ENCODE peak calls at places on chromosomes 3 and 15, in five cellular contexts. K is T follicular helper cell; T is NCI-H345; A is effector memory CD4-positive, alpha-beta T cell; W is A549. M is an unnamed sample.

GRCh38 chr3:29169456-29169855 is 111.4 kb upstream of the RBMS3 start:
- DNase-seq in K (no peak), T (no peak), A (no peak), W (no peak), M (no peak)

GRCh38 chr3:14141144-14141543 is 16.3 kb downstream of the TMEM43 start:
- DNase-seq in K (no peak), T (no peak), A (no peak), W (no peak), M (no peak)

GRCh38 chr15:74635228-74635627 is 19.6 kb downstream of the CLK3 start:
- DNase-seq in K (peak), T (peak), A (peak), W (peak), M (peak)

GRCh38 chr3:150180349-150180748 is 209.7 kb upstream of the PFN2 start:
- DNase-seq in K (no peak), T (no peak), A (no peak), W (no peak), M (no peak)

GRCh38 chr15:76190767-76191538 is 120.3 kb downstream of the ETFA start:
- DNase-seq in K (peak), T (peak), A (peak), W (peak), M (peak)

GRCh38 chr3:59326246-59327024 is 276.6 kb upstream of the CFAP20DC start:
- DNase-seq in K (no peak), T (no peak), A (no peak), W (no peak), M (no peak)

GRCh38 chr3:99659032-99659431 is 20.6 kb downstream of the COL8A1 start:
- DNase-seq in K (no peak), T (no peak), A (no peak), W (no peak), M (peak)

GRCh38 chr15:76338555-76339301 is 2.2 kb downstream of the ISL2 start:
- DNase-seq in K (no peak), T (no peak), A (no peak), W (no peak), M (no peak)

GRCh38 chr3:154971341-154971740 is 108.8 kb upstream of the MME start:
- DNase-seq in K (no peak), T (no peak), A (no peak), W (no peak), M (no peak)

GRCh38 chr3:63364909-63365308 is 86.8 kb downstream of the SYNPR start:
- DNase-seq in K (no peak), T (no peak), A (no peak), W (no peak), M (no peak)

GRCh38 chr15:71761649-71762048 is 48.7 kb upstream of the NR2E3 start:
- DNase-seq in K (no peak), T (no peak), A (no peak), W (peak), M (peak)

GRCh38 chr15:57348081-57348480 is 28.2 kb upstream of the CGNL1 start:
- DNase-seq in K (no peak), T (no peak), A (no peak), W (no peak), M (no peak)

GRCh38 chr3:131535131-131535530 is 32.4 kb upstream of the MRPL3 start:
- DNase-seq in K (no peak), T (no peak), A (no peak), W (no peak), M (no peak)

GRCh38 chr3:66554178-66554577 is 53.4 kb upstream of the LRIG1 start:
- DNase-seq in K (no peak), T (no peak), A (no peak), W (no peak), M (peak)

GRCh38 chr3:54515439-54516213 is 393.3 kb downstream of the CACNA2D3 start:
- DNase-seq in K (no peak), T (no peak), A (no peak), W (no peak), M (no peak)

GRCh38 chr3:46098319-46098761 is 71.1 kb upstream of the XCR1 start:
- DNase-seq in K (no peak), T (no peak), A (peak), W (no peak), M (peak)

GRCh38 chr15:66703540-66703941 is 1.5 kb downstream of the SMAD6 start:
- DNase-seq in K (no peak), T (no peak), A (no peak), W (no peak), M (no peak)

GRCh38 chr3:186775999-186776398 is 7.4 kb upstream of the EIF4A2 start:
- DNase-seq in K (no peak), T (no peak), A (no peak), W (no peak), M (no peak)

GRCh38 chr15:50353251-50353998 is 1.6 kb downstream of the GABPB1 start:
- DNase-seq in K (peak), T (no peak), A (no peak), W (no peak), M (peak)

GRCh38 chr3:155760653-155761052 is 15.8 kb upstream of the PLCH1 start:
- DNase-seq in K (no peak), T (no peak), A (no peak), W (no peak), M (no peak)

GRCh38 chr15:43872416-43873020 is 45.7 kb downstream of the WDR76 start:
- DNase-seq in K (no peak), T (peak), A (peak), W (peak), M (peak)

GRCh38 chr15:40633178-40633577 is 39.1 kb downstream of the KNL1 start:
- DNase-seq in K (no peak), T (no peak), A (no peak), W (no peak), M (peak)

GRCh38 chr15:63583027-63583426 is 14.2 kb upstream of the FBXL22 start:
- DNase-seq in K (no peak), T (no peak), A (no peak), W (no peak), M (no peak)

GRCh38 chr3:131454501-131454900 is 48.3 kb downstream of the MRPL3 start:
- DNase-seq in K (no peak), T (no peak), A (no peak), W (no peak), M (no peak)

GRCh38 chr3:139601191-139601961 is 61.8 kb upstream of the RBP1 start:
- DNase-seq in K (no peak), T (peak), A (no peak), W (no peak), M (no peak)

GRCh38 chr3:120148187-120148954 is 54.1 kb upstream of the GSK3B start:
- DNase-seq in K (no peak), T (no peak), A (no peak), W (no peak), M (no peak)

GRCh38 chr15:57557267-57557666 is 34.4 kb upstream of the MYZAP start:
- DNase-seq in K (no peak), T (no peak), A (no peak), W (no peak), M (no peak)

GRCh38 chr3:194274424-194275085 is 76.6 kb downstream of the CPN2 start:
- DNase-seq in K (no peak), T (no peak), A (no peak), W (no peak), M (peak)

GRCh38 chr15:29064290-29064689 is 178.5 kb downstream of the APBA2 start:
- DNase-seq in K (no peak), T (no peak), A (no peak), W (no peak), M (no peak)

GRCh38 chr3:150080058-150080730 is 109.5 kb upstream of the PFN2 start:
- DNase-seq in K (no peak), T (no peak), A (no peak), W (no peak), M (no peak)

M was measured in H4.